ENCODE peak calls at places on chromosomes 5 and 9, in five cellular contexts. J, Y, B, V and I are unnamed samples.

GRCh38 chr9:94167376-94167775 is 83.1 kb downstream of the PTPDC1 start:
- DNase-seq in J (no peak), Y (no peak), V (no peak), B (no peak), I (no peak)

GRCh38 chr9:130333041-130334040 is 67.8 kb downstream of the HMCN2 start:
- DNase-seq in Y (no peak), B (no peak), J (no peak), V (no peak), I (no peak)

GRCh38 chr9:124794902-124795491 is 18.1 kb downstream of the OLFML2A start:
- DNase-seq in J (no peak), Y (peak; percentile 78), V (peak; percentile 88), B (no peak), I (no peak)

GRCh38 chr9:73183917-73184861 is 32.5 kb downstream of the ANXA1 start:
- DNase-seq in V (peak; percentile 21), B (no peak), J (no peak), Y (peak; percentile 10), I (no peak)

GRCh38 chr5:155546075-155546474 is 532.5 kb downstream of the KIF4B start:
- DNase-seq in J (no peak), B (no peak), Y (no peak), V (no peak), I (no peak)

GRCh38 chr9:107760469-107761242 is 271.1 kb upstream of the KLF4 start:
- DNase-seq in B (no peak), Y (no peak), J (no peak), V (no peak), I (no peak)

GRCh38 chr9:113632776-113633590 is 169.5 kb downstream of the RGS3 start:
- DNase-seq in V (no peak), B (no peak), Y (no peak), J (no peak), I (no peak)

GRCh38 chr9:101991926-101992325 is 253.5 kb upstream of the GRIN3A start:
- DNase-seq in J (no peak), B (no peak), Y (no peak), V (no peak), I (no peak)

GRCh38 chr9:97755618-97756267 is 58.6 kb upstream of the XPA start:
- DNase-seq in J (no peak), V (no peak), Y (no peak), B (no peak), I (no peak)

GRCh38 chr5:39948867-39949468 is 524.2 kb upstream of the DAB2 start:
- DNase-seq in B (peak; percentile 2), J (peak; percentile 7), V (peak; percentile 68), Y (peak; percentile 52), I (peak; percentile 14)

GRCh38 chr9:134407123-134407779 is 81.0 kb downstream of the RXRA start:
- DNase-seq in J (peak; percentile 70), V (no peak), B (no peak), Y (peak; percentile 94), I (peak; percentile 40)

GRCh38 chr5:84092738-84093137 is 291.9 kb downstream of the EDIL3 start:
- DNase-seq in J (no peak), B (no peak), V (no peak), Y (no peak), I (no peak)
- TF ChIP-seq ATF2 in J (no peak), B (no peak), V (no peak), Y (no peak), I (no peak)

GRCh38 chr5:57010786-57011185 is 58.9 kb upstream of the MIER3 start:
- DNase-seq in B (no peak), V (no peak), J (no peak), Y (no peak), I (no peak)
- TF ChIP-seq ATF3 in B (no peak), V (no peak), J (no peak), Y (no peak), I (no peak)

DNA sequence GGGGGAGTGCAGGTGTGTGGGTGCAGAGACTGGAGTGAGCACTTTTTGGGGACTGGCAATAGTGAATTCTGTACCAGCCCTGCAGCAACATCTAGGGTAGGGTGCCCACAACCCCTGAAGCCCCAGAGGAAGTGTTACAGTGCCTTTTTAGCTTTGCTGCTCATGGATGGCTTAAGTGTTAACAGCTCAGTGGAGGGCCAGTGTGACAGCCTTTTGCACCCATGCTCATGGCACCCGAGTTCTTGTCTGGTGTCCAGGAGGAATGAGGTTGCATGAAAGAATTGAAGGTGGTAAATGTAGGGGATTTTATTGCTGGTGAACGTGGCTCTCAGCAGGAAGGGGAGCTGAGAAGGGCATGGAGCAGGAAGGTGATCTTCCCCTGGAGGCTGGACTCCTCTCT is 107.3 kb downstream of the MRPL36 start:
- DNase-seq in Y (no peak), B (no peak), V (no peak), J (no peak), I (no peak)
- TF ChIP-seq ATF2 in Y (no peak), B (no peak), V (no peak), J (no peak), I (no peak)

GRCh38 chr9:86175223-86175622 is 75.9 kb upstream of the GOLM1 start:
- DNase-seq in V (no peak), Y (no peak), J (no peak), B (no peak), I (no peak)

GRCh38 chr9:86176468-86176867 is 77.1 kb upstream of the GOLM1 start:
- DNase-seq in V (no peak), Y (no peak), J (no peak), B (no peak), I (no peak)

GRCh38 chr9:86181379-86182315 is 77.8 kb downstream of the C9orf153 start:
- DNase-seq in B (no peak), V (no peak), Y (no peak), J (no peak), I (no peak)

DNA sequence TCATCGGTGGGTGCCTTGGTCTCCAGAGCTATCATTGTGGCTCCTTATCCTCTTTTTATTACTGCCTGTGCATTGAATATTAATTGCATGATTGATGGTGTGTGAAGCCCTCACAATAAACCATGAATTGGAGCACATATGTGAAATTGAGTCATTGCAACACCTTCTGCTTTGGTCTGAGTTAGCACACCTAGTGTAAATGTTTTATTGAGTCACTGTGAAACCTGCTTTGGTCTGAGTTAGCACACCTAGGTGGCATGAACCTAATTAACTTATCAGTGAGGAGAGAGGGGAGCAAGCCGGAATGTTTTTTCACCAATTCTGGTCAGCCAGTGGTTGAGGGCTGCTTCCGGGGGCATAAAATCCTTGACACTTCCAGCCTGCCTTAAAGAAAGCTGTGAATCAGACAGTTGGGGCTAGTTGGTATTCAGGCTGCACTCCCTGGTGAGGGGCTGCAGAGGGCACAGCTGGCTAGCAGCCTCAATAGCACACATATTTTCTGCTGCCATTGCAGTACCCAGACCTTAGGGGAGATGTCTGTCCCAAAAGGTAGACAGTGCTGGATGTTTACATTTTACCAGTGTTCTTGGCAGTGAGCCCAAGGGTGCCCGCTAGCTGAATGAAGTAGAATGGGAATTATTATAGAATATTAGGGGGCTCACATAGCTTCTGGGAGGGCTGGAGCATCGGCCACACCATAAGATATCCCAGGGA is 76.5 kb upstream of the GOLM1 start:
- DNase-seq in B (no peak), V (no peak), Y (no peak), J (no peak), I (no peak)
- TF ChIP-seq ATF3 in B (no peak), V (no peak), Y (no peak), J (no peak), I (no peak)

DNA sequence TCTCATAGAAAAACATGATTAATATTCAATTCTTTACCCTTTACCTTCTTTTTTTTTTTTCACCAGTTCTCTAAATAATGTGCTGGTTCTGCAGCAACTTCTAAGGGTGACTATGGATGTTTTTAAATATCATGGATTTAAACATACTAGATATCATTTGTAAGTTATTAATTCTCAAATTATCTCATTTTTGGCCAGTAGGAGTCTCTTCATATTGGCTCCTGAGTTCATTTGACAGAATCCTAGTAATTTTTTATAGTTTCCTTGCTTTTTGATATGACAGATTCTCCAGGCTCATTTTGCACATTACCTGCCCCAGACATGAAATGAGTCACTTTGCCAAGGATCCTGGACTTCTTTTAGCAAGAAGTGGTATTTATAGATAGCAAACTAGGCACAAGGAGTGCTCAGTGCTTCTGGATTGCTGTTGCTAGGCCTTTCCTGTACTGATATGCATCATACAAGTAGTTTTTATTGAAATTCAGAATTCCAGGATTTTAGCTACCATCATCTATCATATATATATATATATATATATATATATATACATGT is 201.3 kb upstream of the IL12B start:
- DNase-seq in B (no peak), Y (no peak), J (no peak), V (no peak), I (no peak)
- TF ChIP-seq ATF2 in B (no peak), Y (no peak), J (no peak), V (no peak), I (no peak)

GRCh38 chr9:34958411-34958982 is 412 bp downstream of the PHF24 start:
- DNase-seq in V (no peak), J (no peak), Y (no peak), B (no peak), I (no peak)

GRCh38 chr9:34962530-34962929 is 4.4 kb downstream of the PHF24 start:
- DNase-seq in B (no peak), V (no peak), J (no peak), Y (no peak), I (no peak)

GRCh38 chr9:34963577-34963976 is 5.5 kb downstream of the PHF24 start:
- DNase-seq in Y (no peak), V (no peak), B (no peak), J (no peak), I (no peak)

GRCh38 chr9:34964458-34964857 is 6.4 kb downstream of the PHF24 start:
- DNase-seq in B (no peak), V (no peak), Y (no peak), J (no peak), I (no peak)

DNA sequence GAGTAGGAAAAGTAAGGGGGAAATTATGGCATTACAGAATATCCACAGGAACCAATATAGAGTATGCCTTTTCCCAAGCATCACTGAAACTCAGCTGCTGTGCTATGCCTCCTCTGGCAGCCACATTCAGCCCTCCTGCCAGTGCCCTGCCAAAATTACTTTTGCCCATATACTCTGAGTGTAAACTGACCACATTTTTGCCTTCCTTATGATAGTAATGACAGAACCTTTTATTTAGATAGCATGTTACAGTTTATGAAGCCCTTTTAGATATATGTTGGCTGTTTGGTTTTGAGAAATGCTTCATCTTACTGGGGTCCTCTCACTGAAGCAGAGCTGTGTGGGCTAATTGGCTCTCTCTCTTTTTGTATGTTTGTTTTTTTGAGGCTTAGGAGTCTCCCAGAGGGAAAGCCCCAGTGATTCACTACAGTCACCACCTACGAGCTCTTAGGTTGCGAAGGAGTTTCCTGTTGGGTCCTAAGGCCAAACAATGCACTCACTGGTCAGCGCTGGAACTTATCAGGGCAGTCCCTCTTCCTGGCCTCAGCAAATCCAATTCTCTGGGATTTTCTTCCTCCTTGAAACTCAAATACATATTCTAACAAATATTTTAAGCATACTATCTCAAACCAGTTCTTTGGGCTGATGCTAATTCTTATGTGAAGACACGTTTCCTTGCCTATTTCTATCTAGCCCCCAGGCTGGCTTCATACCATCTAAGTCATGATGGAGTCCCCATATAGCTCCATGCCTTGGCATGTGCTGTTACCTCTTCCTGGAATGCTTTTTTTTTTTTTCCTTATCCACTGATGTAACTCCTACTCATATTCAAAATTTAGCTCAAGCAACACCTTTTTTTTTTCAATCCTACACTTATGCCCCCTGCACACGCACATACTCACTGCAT is 3.7 kb downstream of the PHF24 start:
- DNase-seq in J (no peak), B (no peak), Y (no peak), V (no peak), I (no peak)
- TF ChIP-seq ATF3 in J (no peak), B (no peak), Y (no peak), V (no peak), I (no peak)